ENCODE peak calls at places on chromosomes 4 and X, in four cellular contexts. C, K, Q and J are unnamed samples.

GRCh38 chrX:66046612-66047235 is 6.8 kb upstream of the VSIG4 start:
- DNase-seq in C (no peak), K (no peak), Q (no peak), J (no peak)

GRCh38 chr4:129218355-129218754 is 122.4 kb downstream of the C4orf33 start:
- DNase-seq in C (no peak), Q (no peak), K (no peak), J (peak)

GRCh38 chrX:57104406-57104805 is 16.9 kb downstream of the SPIN2B start:
- DNase-seq in Q (no peak), C (no peak), K (no peak), J (no peak)

GRCh38 chr4:2741626-2742025 is 14.5 kb downstream of the TNIP2 start:
- DNase-seq in K (no peak), C (no peak), Q (peak), J (no peak)

GRCh38 chrX:19785647-19786046 is 101.8 kb downstream of the SH3KBP1 start:
- DNase-seq in K (no peak), Q (no peak), C (no peak), J (no peak)

GRCh38 chr4:94126669-94127068 is 81.0 kb upstream of the SMARCAD1 start:
- DNase-seq in K (no peak), Q (no peak), C (no peak), J (no peak)

GRCh38 chr4:133152330-133152791 is 3.3 kb downstream of the PCDH10 start:
- DNase-seq in K (peak), C (no peak), Q (peak), J (peak)

GRCh38 chr4:75629239-75629638 is 1.1 kb downstream of the CDKL2 start:
- DNase-seq in C (no peak), K (no peak), Q (no peak), J (no peak)

GRCh38 chr4:189304755-189305154 is 635.9 kb upstream of the FRG1 start:
- DNase-seq in K (no peak), C (no peak), Q (no peak), J (no peak)

GRCh38 chr4:7554885-7555284 is 120.2 kb upstream of the PSAPL1 start:
- DNase-seq in K (no peak), Q (no peak), C (no peak), J (no peak)